ENCODE peak calls at places on chromosomes 2 and 18, in ten cellular contexts. O is dorsolateral prefrontal cortex, X is astrocyte, J is IMR-90, E is fibroblast of the aortic adventitia, I is epithelial cell of proximal tubule, Z is neural progenitor cell, R is choroid plexus epithelial cell, Q is A549, S is AG09319. K is an unnamed sample.

GRCh38 chr18:45463433-45463832 is 151.8 kb upstream of the SLC14A2 start:
- DNase-seq in S (no peak), Z (no peak), I (no peak), J (no peak), O (no peak), Q (no peak), R (no peak), X (no peak), E (no peak), K (no peak)

GRCh38 chr2:206163251-206163880 is 3.7 kb downstream of the EEF1B2 start:
- DNase-seq in O (no peak), R (no peak), Z (no peak), X (no peak), S (no peak), E (no peak), I (no peak), J (no peak), Q (no peak), K (no peak)

GRCh38 chr2:177689623-177690022 is 297.1 kb downstream of the AGPS start:
- DNase-seq in Q (no peak), X (no peak), O (no peak), J (no peak), E (no peak), I (no peak), Z (peak), R (no peak), S (no peak), K (no peak)

GRCh38 chr2:147182260-147182659 is 662.6 kb upstream of the ACVR2A start:
- DNase-seq in I (peak), E (no peak), O (no peak), J (no peak), Q (no peak), R (no peak), Z (no peak), S (no peak), X (no peak), K (peak)

GRCh38 chr2:216306868-216307267 is 65.4 kb downstream of the MARCHF4 start:
- DNase-seq in I (no peak), X (no peak), R (no peak), J (no peak), O (no peak), Z (no peak), Q (no peak), S (no peak), E (no peak), K (no peak)

GRCh38 chr2:111884592-111884964 is 585 bp upstream of the ANAPC1 start:
- DNase-seq in O (no peak), X (no peak), E (no peak), R (no peak), Q (no peak), J (no peak), I (no peak), Z (no peak), S (no peak), K (no peak)

GRCh38 chr2:43605851-43606250 is 10.0 kb upstream of the THADA start:
- DNase-seq in E (peak), Z (no peak), J (peak), Q (no peak), S (no peak), R (peak), X (no peak), O (no peak), I (no peak), K (no peak)

GRCh38 chr18:45456076-45457066 is 158.9 kb upstream of the SLC14A2 start:
- DNase-seq in R (peak), S (no peak), J (no peak), Z (no peak), O (no peak), I (no peak), E (no peak), X (no peak), Q (no peak), K (no peak)

GRCh38 chr2:186027922-186028321 is 289.3 kb downstream of the FSIP2 start:
- DNase-seq in X (no peak), I (no peak), R (no peak), Q (no peak), E (no peak), Z (no peak), O (no peak), J (no peak), S (no peak), K (no peak)

DNA sequence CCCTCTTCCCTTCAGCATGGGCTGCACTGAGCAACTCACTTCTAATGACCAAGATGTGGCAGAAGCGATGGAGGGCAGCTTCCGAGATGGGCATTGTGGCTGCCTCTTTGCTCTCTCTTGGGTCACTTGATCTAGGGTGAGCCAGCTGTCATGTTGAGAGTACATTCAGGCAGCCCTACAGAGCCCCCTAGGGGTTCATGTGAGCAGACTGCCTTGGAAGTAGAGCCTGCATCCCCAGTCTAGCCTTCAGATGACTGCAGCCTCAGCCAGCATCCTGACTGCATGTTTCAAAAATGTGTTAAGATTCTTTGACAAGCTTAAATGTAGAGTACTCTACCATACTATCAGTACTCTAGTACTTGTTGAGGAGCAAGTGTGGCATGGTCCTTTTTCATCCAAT is 143.9 kb downstream of the NCK2 start:
- DNase-seq in Q (no peak), R (peak), O (no peak), S (no peak), Z (no peak), X (no peak), I (no peak), E (no peak), J (no peak), K (peak)
- TF ChIP-seq CTCF in Q (no peak), R (peak), O (no peak), S (no peak), Z (peak), X (no peak), I (peak), E (no peak), J (no peak), K (no peak)

GRCh38 chr2:196239622-196240587 is 68.5 kb upstream of the STK17B start:
- DNase-seq in O (no peak), X (peak), R (peak), S (no peak), Z (no peak), E (peak), J (peak), Q (no peak), I (no peak), K (peak)
- TF ChIP-seq CTCF in O (no peak), X (no peak), R (peak), S (no peak), Z (no peak), E (no peak), J (no peak), Q (no peak), I (no peak), K (peak)

GRCh38 chr2:30236591-30237245 is 5.4 kb downstream of the LBH start:
- DNase-seq in E (no peak), Q (no peak), I (no peak), R (no peak), Z (no peak), J (no peak), X (no peak), O (no peak), S (no peak), K (no peak)
- TF ChIP-seq CTCF in E (no peak), Q (no peak), I (no peak), R (no peak), Z (no peak), J (no peak), X (no peak), O (no peak), S (no peak), K (no peak)

GRCh38 chr18:66749030-66749429 is 145.1 kb upstream of the CDH19 start:
- DNase-seq in X (peak), S (no peak), Z (peak), I (no peak), Q (no peak), R (peak), E (no peak), O (no peak), J (no peak), K (peak)
- TF ChIP-seq CTCF in X (no peak), S (no peak), Z (peak), I (peak), Q (peak), R (peak), E (no peak), O (peak), J (no peak), K (peak)

GRCh38 chr2:233353101-233353768 is 1.1 kb upstream of the DGKD start:
- DNase-seq in I (no peak), Q (no peak), X (no peak), J (no peak), S (no peak), E (no peak), Z (no peak), R (no peak), O (no peak), K (no peak)

GRCh38 chr2:233354500-233354924 is 218 bp downstream of the DGKD start:
- DNase-seq in Q (no peak), O (no peak), X (no peak), J (no peak), S (no peak), Z (no peak), R (no peak), E (no peak), I (no peak), K (no peak)

GRCh38 chr2:233352141-233352842 is 2.0 kb upstream of the DGKD start:
- DNase-seq in X (no peak), S (no peak), Q (no peak), Z (no peak), R (no peak), J (no peak), I (no peak), O (no peak), E (no peak), K (no peak)

GRCh38 chr2:233354971-233355574 is 779 bp downstream of the DGKD start:
- DNase-seq in I (no peak), S (no peak), Z (peak), R (peak), X (peak), J (no peak), Q (no peak), O (peak), E (peak), K (peak)

DNA sequence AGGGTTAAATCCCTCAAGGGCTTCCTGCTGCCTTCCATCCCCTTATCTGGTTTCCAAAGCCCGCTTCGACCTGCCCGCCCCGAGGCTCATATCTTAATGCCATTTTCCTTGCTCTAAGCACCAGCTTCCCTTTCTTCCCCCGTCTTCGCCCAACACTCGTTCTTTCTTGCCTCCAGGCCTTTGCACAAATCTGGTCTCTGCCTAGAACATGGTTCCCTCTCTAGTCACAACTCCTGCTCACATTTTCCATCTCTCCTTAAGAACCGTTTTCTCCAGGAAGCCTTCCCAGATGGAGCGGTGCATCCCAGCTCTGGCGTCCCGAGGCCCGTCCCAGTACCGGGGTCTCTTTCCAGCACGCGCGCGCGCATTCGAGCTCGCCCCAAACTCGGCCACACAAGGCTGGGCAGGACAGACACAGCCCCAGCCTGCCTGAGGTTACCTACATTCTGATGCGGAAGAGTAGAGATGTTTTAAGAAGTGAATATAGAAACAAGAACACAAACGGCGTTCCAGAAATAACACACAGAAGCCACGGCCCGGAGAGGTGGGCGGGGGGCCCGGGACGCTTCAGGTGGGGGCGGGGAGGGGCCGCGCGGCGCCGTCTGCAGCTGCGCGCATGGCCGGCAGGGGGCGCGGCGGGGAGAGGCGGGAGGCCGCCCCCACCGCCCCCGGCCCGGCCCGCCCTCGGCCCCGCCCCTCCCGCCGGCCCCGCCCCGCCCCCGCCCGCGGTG is at the start of gene DGKD:
- DNase-seq in E (peak), X (no peak), Z (peak), R (peak), J (no peak), S (peak), O (no peak), I (no peak), Q (peak), K (peak)
- TF ChIP-seq CTCF in E (peak), X (no peak), Z (peak), R (peak), J (peak), S (peak), O (no peak), I (no peak), Q (peak), K (peak)

K was measured in epithelial cell of esophagus.